ENCODE peak calls at places on chromosomes 6 and 20, in six cellular contexts. One of them, this sample, is unnamed.
A peak's percentile ranks its signal among the peaks of the same experiment; 100 is the strongest.

GRCh38 chr6:137927777-137928218 is 60.7 kb downstream of the TNFAIP3 start:
- DNase-seq in heart right ventricle: no peak
- DNase-seq in tibial artery: no peak
- DNase-seq in endodermal cell: no peak
- DNase-seq in upper lobe of right lung: no peak
- DNase-seq in A673: peak; percentile 15
- DNase-seq in this sample: peak; percentile 80

GRCh38 chr20:61494763-61495595 is 242.9 kb downstream of the CDH4 start:
- DNase-seq in heart right ventricle: no peak
- DNase-seq in tibial artery: no peak
- DNase-seq in endodermal cell: peak; percentile 49
- DNase-seq in upper lobe of right lung: no peak
- DNase-seq in A673: no peak
- DNase-seq in this sample: no peak

GRCh38 chr20:37534401-37535157 is 6.9 kb upstream of the BLCAP start:
- DNase-seq in heart right ventricle: no peak
- DNase-seq in tibial artery: peak; percentile 38
- DNase-seq in endodermal cell: peak; percentile 78
- DNase-seq in upper lobe of right lung: no peak
- DNase-seq in A673: peak; percentile 85
- DNase-seq in this sample: peak; percentile 55

GRCh38 chr6:161406633-161407032 is 132.8 kb upstream of the AGPAT4 start:
- DNase-seq in heart right ventricle: no peak
- DNase-seq in tibial artery: no peak
- DNase-seq in endodermal cell: no peak
- DNase-seq in upper lobe of right lung: no peak
- DNase-seq in A673: no peak
- DNase-seq in this sample: peak; percentile 53

GRCh38 chr20:24506146-24506545 is 36.7 kb downstream of the SYNDIG1 start:
- DNase-seq in heart right ventricle: no peak
- DNase-seq in tibial artery: no peak
- DNase-seq in endodermal cell: no peak
- DNase-seq in upper lobe of right lung: no peak
- DNase-seq in A673: no peak
- DNase-seq in this sample: no peak

GRCh38 chr6:45185403-45186251 is 142.5 kb upstream of the RUNX2 start:
- DNase-seq in heart right ventricle: no peak
- DNase-seq in tibial artery: no peak
- DNase-seq in endodermal cell: no peak
- DNase-seq in upper lobe of right lung: no peak
- DNase-seq in A673: no peak
- DNase-seq in this sample: no peak

GRCh38 chr20:3045816-3046676 is at the start of gene MRPS26:
- DNase-seq in heart right ventricle: peak; percentile 93
- DNase-seq in tibial artery: peak; percentile 91
- DNase-seq in endodermal cell: peak; percentile 97
- DNase-seq in upper lobe of right lung: peak; percentile 97
- DNase-seq in A673: peak; percentile 91
- DNase-seq in this sample: peak; percentile 92

GRCh38 chr6:7324520-7324919 is 11.5 kb upstream of the SSR1 start:
- DNase-seq in heart right ventricle: no peak
- DNase-seq in tibial artery: peak; percentile 48
- DNase-seq in endodermal cell: no peak
- DNase-seq in upper lobe of right lung: no peak
- DNase-seq in A673: no peak
- DNase-seq in this sample: no peak

GRCh38 chr20:23200914-23201313 is 114.8 kb upstream of the CD93 start:
- DNase-seq in heart right ventricle: peak; percentile 33
- DNase-seq in tibial artery: no peak
- DNase-seq in endodermal cell: peak; percentile 92
- DNase-seq in upper lobe of right lung: no peak
- DNase-seq in A673: peak; percentile 24
- DNase-seq in this sample: no peak

GRCh38 chr6:7219310-7219709 is 93.7 kb downstream of the SSR1 start:
- DNase-seq in heart right ventricle: peak; percentile 48
- DNase-seq in tibial artery: no peak
- DNase-seq in endodermal cell: peak; percentile 45
- DNase-seq in upper lobe of right lung: no peak
- DNase-seq in A673: no peak
- DNase-seq in this sample: no peak

GRCh38 chr6:42088101-42088591 is 37.8 kb downstream of the TAF8 start:
- DNase-seq in heart right ventricle: peak; percentile 41
- DNase-seq in tibial artery: no peak
- DNase-seq in endodermal cell: peak; percentile 62
- DNase-seq in upper lobe of right lung: no peak
- DNase-seq in A673: no peak
- DNase-seq in this sample: no peak

GRCh38 chr20:54058420-54059139 is 11.8 kb downstream of the BCAS1 start:
- DNase-seq in heart right ventricle: no peak
- DNase-seq in tibial artery: no peak
- DNase-seq in endodermal cell: no peak
- DNase-seq in upper lobe of right lung: no peak
- DNase-seq in A673: peak; percentile 59
- DNase-seq in this sample: no peak

GRCh38 chr6:21305827-21306469 is 287.6 kb upstream of the SOX4 start:
- DNase-seq in heart right ventricle: no peak
- DNase-seq in tibial artery: no peak
- DNase-seq in endodermal cell: no peak
- DNase-seq in upper lobe of right lung: no peak
- DNase-seq in A673: peak; percentile 62
- DNase-seq in this sample: no peak

GRCh38 chr20:7610681-7611080 is 329.6 kb downstream of the HAO1 start:
- DNase-seq in heart right ventricle: no peak
- DNase-seq in tibial artery: no peak
- DNase-seq in endodermal cell: no peak
- DNase-seq in upper lobe of right lung: no peak
- DNase-seq in A673: no peak
- DNase-seq in this sample: no peak

GRCh38 chr20:22333885-22334545 is 250.4 kb downstream of the FOXA2 start:
- DNase-seq in heart right ventricle: peak; percentile 18
- DNase-seq in tibial artery: peak; percentile 44
- DNase-seq in endodermal cell: peak; percentile 87
- DNase-seq in upper lobe of right lung: peak; percentile 67
- DNase-seq in A673: peak; percentile 70
- DNase-seq in this sample: peak; percentile 61

GRCh38 chr6:40906759-40907158 is 132.3 kb downstream of the UNC5CL start:
- DNase-seq in heart right ventricle: no peak
- DNase-seq in tibial artery: no peak
- DNase-seq in endodermal cell: no peak
- DNase-seq in upper lobe of right lung: no peak
- DNase-seq in A673: no peak
- DNase-seq in this sample: no peak

GRCh38 chr6:70398783-70399730 is 14.3 kb upstream of the FAM135A start:
- DNase-seq in heart right ventricle: no peak
- DNase-seq in tibial artery: no peak
- DNase-seq in endodermal cell: no peak
- DNase-seq in upper lobe of right lung: peak; percentile 67
- DNase-seq in A673: peak; percentile 42
- DNase-seq in this sample: peak; percentile 62

GRCh38 chr6:150788135-150788534 is 77.4 kb upstream of the MTHFD1L start:
- DNase-seq in heart right ventricle: no peak
- DNase-seq in tibial artery: no peak
- DNase-seq in endodermal cell: no peak
- DNase-seq in upper lobe of right lung: no peak
- DNase-seq in A673: no peak
- DNase-seq in this sample: no peak

GRCh38 chr6:56752009-56752408 is 109.3 kb upstream of the DST start:
- DNase-seq in heart right ventricle: no peak
- DNase-seq in tibial artery: no peak
- DNase-seq in endodermal cell: peak; percentile 58
- DNase-seq in upper lobe of right lung: no peak
- DNase-seq in A673: peak; percentile 53
- DNase-seq in this sample: no peak

GRCh38 chr20:37881601-37882343 is 21.2 kb upstream of the VSTM2L start:
- DNase-seq in heart right ventricle: no peak
- DNase-seq in tibial artery: no peak
- DNase-seq in endodermal cell: no peak
- DNase-seq in upper lobe of right lung: no peak
- DNase-seq in A673: no peak
- DNase-seq in this sample: no peak

GRCh38 chr20:15111654-15112053 is 774.2 kb upstream of the FLRT3 start:
- DNase-seq in heart right ventricle: no peak
- DNase-seq in tibial artery: no peak
- DNase-seq in endodermal cell: no peak
- DNase-seq in upper lobe of right lung: no peak
- DNase-seq in A673: no peak
- DNase-seq in this sample: no peak

GRCh38 chr6:46490425-46491200 is 636 bp downstream of the RCAN2 start:
- DNase-seq in heart right ventricle: peak; percentile 44
- DNase-seq in tibial artery: peak; percentile 32
- DNase-seq in endodermal cell: peak; percentile 90
- DNase-seq in upper lobe of right lung: peak; percentile 65
- DNase-seq in A673: peak; percentile 5
- DNase-seq in this sample: peak; percentile 46

GRCh38 chr6:101689695-101690094 is 296.2 kb downstream of the GRIK2 start:
- DNase-seq in heart right ventricle: no peak
- DNase-seq in tibial artery: no peak
- DNase-seq in endodermal cell: no peak
- DNase-seq in upper lobe of right lung: no peak
- DNase-seq in A673: no peak
- DNase-seq in this sample: no peak

GRCh38 chr20:1440024-1440423 is 26.6 kb downstream of the NSFL1C start:
- DNase-seq in heart right ventricle: no peak
- DNase-seq in tibial artery: no peak
- DNase-seq in endodermal cell: peak; percentile 87
- DNase-seq in upper lobe of right lung: no peak
- DNase-seq in A673: peak; percentile 36
- DNase-seq in this sample: no peak
- H3K36me3 ChIP-seq in heart right ventricle: peaks cover 40% of the 10 kb centered on the region
- H3K36me3 ChIP-seq in tibial artery: peaks cover 38% of the 10 kb centered on the region
- H3K36me3 ChIP-seq in endodermal cell: peaks cover 32% of the 10 kb centered on the region
- H3K36me3 ChIP-seq in upper lobe of right lung: peaks cover 42% of the 10 kb centered on the region
- H3K36me3 ChIP-seq in A673: peaks cover 21% of the 10 kb centered on the region
- H3K36me3 ChIP-seq in this sample: peaks cover 36% of the 10 kb centered on the region

GRCh38 chr20:49694450-49695071 is 19.1 kb downstream of the B4GALT5 start:
- DNase-seq in heart right ventricle: no peak
- DNase-seq in tibial artery: no peak
- DNase-seq in endodermal cell: peak; percentile 80
- DNase-seq in upper lobe of right lung: no peak
- DNase-seq in A673: no peak
- DNase-seq in this sample: no peak

GRCh38 chr20:49691818-49692568 is 21.7 kb downstream of the B4GALT5 start:
- DNase-seq in heart right ventricle: no peak
- DNase-seq in tibial artery: no peak
- DNase-seq in endodermal cell: no peak
- DNase-seq in upper lobe of right lung: no peak
- DNase-seq in A673: no peak
- DNase-seq in this sample: no peak

GRCh38 chr20:49693435-49694171 is 20.1 kb downstream of the B4GALT5 start:
- DNase-seq in heart right ventricle: no peak
- DNase-seq in tibial artery: no peak
- DNase-seq in endodermal cell: no peak
- DNase-seq in upper lobe of right lung: no peak
- DNase-seq in A673: no peak
- DNase-seq in this sample: no peak

GRCh38 chr20:49690899-49691620 is 22.6 kb downstream of the B4GALT5 start:
- DNase-seq in heart right ventricle: no peak
- DNase-seq in tibial artery: no peak
- DNase-seq in endodermal cell: no peak
- DNase-seq in upper lobe of right lung: no peak
- DNase-seq in A673: peak; percentile 41
- DNase-seq in this sample: no peak

DNA sequence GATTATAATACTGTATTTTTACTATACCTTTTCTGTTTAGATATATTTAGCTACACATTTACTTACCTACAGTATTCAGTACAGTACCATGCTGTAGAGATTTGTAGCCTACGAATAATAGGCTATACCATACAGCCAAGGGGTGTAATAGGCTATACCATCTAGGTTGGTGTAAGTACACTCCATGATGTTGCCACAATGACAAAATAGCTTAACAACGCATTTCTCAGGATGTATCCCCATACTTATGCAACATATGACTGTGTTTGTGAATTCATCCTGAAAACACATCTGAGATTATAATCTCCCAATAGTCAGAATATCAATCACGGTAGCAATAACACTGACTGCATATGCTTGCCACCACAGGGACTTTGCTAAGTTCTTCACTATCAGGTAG is 20.7 kb downstream of the B4GALT5 start:
- DNase-seq in heart right ventricle: no peak
- DNase-seq in tibial artery: no peak
- DNase-seq in endodermal cell: no peak
- DNase-seq in upper lobe of right lung: no peak
- DNase-seq in A673: no peak
- DNase-seq in this sample: no peak
- H3K4me1 ChIP-seq in heart right ventricle: peaks cover 68% of the 10 kb centered on the region
- H3K4me1 ChIP-seq in tibial artery: peaks cover 54% of the 10 kb centered on the region
- H3K4me1 ChIP-seq in endodermal cell: peaks cover 2% of the 10 kb centered on the region
- H3K4me1 ChIP-seq in upper lobe of right lung: peaks cover 71% of the 10 kb centered on the region
- H3K4me1 ChIP-seq in A673: peaks cover 63% of the 10 kb centered on the region
- H3K4me1 ChIP-seq in this sample: peaks cover 11% of the 10 kb centered on the region

GRCh38 chr6:43678341-43678740 is 9.2 kb downstream of the MRPS18A start:
- DNase-seq in heart right ventricle: no peak
- DNase-seq in tibial artery: no peak
- DNase-seq in endodermal cell: no peak
- DNase-seq in upper lobe of right lung: no peak
- DNase-seq in A673: no peak
- DNase-seq in this sample: no peak

GRCh38 chr6:43679057-43679456 is 8.5 kb downstream of the MRPS18A start:
- DNase-seq in heart right ventricle: no peak
- DNase-seq in tibial artery: no peak
- DNase-seq in endodermal cell: no peak
- DNase-seq in upper lobe of right lung: no peak
- DNase-seq in A673: no peak
- DNase-seq in this sample: no peak

GRCh38 chr6:43676962-43677606 is 10.5 kb downstream of the MRPS18A start:
- DNase-seq in heart right ventricle: no peak
- DNase-seq in tibial artery: no peak
- DNase-seq in endodermal cell: no peak
- DNase-seq in upper lobe of right lung: no peak
- DNase-seq in A673: no peak
- DNase-seq in this sample: no peak

GRCh38 chr6:43674921-43675320 is 12.7 kb downstream of the MRPS18A start:
- DNase-seq in heart right ventricle: no peak
- DNase-seq in tibial artery: no peak
- DNase-seq in endodermal cell: no peak
- DNase-seq in upper lobe of right lung: no peak
- DNase-seq in A673: no peak
- DNase-seq in this sample: no peak

DNA sequence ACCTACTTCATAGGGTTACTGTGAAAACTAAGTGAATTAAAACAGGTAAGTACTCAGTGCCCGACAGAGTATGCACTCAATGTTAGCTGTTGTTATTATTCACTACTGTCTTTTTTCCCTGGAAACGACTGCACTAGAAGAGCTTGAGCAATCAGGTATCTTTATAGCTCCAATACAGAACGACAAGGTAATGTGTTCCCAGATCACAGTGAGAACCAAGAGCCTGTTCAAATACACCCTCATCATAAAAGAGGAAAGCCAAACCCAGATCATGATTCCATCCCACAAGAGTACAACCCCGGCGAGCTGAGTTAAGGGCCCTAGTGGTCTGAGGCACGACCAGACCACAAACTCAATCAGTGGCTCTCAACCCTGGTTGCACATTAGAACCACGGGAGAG is 9.8 kb downstream of the MRPS18A start:
- DNase-seq in heart right ventricle: no peak
- DNase-seq in tibial artery: no peak
- DNase-seq in endodermal cell: no peak
- DNase-seq in upper lobe of right lung: no peak
- DNase-seq in A673: no peak
- DNase-seq in this sample: no peak
- H3K36me3 ChIP-seq in heart right ventricle: peaks cover 81% of the 10 kb centered on the region
- H3K36me3 ChIP-seq in tibial artery: peaks cover 50% of the 10 kb centered on the region
- H3K36me3 ChIP-seq in endodermal cell: peaks cover 95% of the 10 kb centered on the region
- H3K36me3 ChIP-seq in upper lobe of right lung: peaks cover 80% of the 10 kb centered on the region
- H3K36me3 ChIP-seq in A673: peaks cover 70% of the 10 kb centered on the region
- H3K36me3 ChIP-seq in this sample: peaks cover 90% of the 10 kb centered on the region

GRCh38 chr6:167150815-167151557 is 6.8 kb downstream of the GPR31 start:
- DNase-seq in heart right ventricle: no peak
- DNase-seq in tibial artery: no peak
- DNase-seq in endodermal cell: peak; percentile 67
- DNase-seq in upper lobe of right lung: no peak
- DNase-seq in A673: no peak
- DNase-seq in this sample: no peak
- H3K4me1 ChIP-seq in heart right ventricle: no peaks in the 10 kb centered on the region
- H3K4me1 ChIP-seq in tibial artery: peaks cover 9% of the 10 kb centered on the region
- H3K4me1 ChIP-seq in endodermal cell: no peaks in the 10 kb centered on the region
- H3K4me1 ChIP-seq in upper lobe of right lung: no peaks in the 10 kb centered on the region
- H3K4me1 ChIP-seq in A673: no peaks in the 10 kb centered on the region
- H3K4me1 ChIP-seq in this sample: no peaks in the 10 kb centered on the region

This sample was measured in SJSA1.